ENCODE peak calls at places on chromosomes 5 and 9, in four cellular contexts. H is breast epithelium, A is heart right ventricle, T is body of pancreas. W is an unnamed sample.

GRCh38 chr9:22682536-22683392 is 236.1 kb downstream of the DMRTA1 start:
- DNase-seq in H (no peak), A (no peak), T (no peak), W (no peak)

GRCh38 chr9:97907051-97907450 is 15.2 kb downstream of the TRMO start:
- DNase-seq in H (no peak), A (no peak), T (no peak), W (no peak)

GRCh38 chr5:159819671-159820411 is 96.4 kb upstream of the ADRA1B start:
- DNase-seq in H (no peak), A (peak), T (peak), W (peak)

GRCh38 chr9:119179701-119180100 is 189.5 kb downstream of the BRINP1 start:
- DNase-seq in H (no peak), A (no peak), T (no peak), W (no peak)

GRCh38 chr5:74483001-74483400 is 157.5 kb downstream of the ENC1 start:
- DNase-seq in H (no peak), A (no peak), T (no peak), W (no peak)

GRCh38 chr5:79119486-79119885 is 7.9 kb downstream of the BHMT start:
- DNase-seq in H (no peak), A (no peak), T (no peak), W (no peak)

GRCh38 chr5:67773439-67773988 is 442.0 kb upstream of the PIK3R1 start:
- DNase-seq in H (no peak), A (no peak), T (peak), W (peak)

GRCh38 chr5:132025403-132025971 is 14.0 kb upstream of the ACSL6 start:
- DNase-seq in H (no peak), A (no peak), T (no peak), W (no peak)

GRCh38 chr5:127561254-127561653 is 43.8 kb downstream of the PRRC1 start:
- DNase-seq in H (no peak), A (no peak), T (no peak), W (no peak)

GRCh38 chr5:142823176-142823575 is 53.0 kb downstream of the ARHGAP26 start:
- DNase-seq in H (no peak), A (no peak), T (no peak), W (no peak)

GRCh38 chr5:170338933-170339779 is 41.6 kb upstream of the LCP2 start:
- DNase-seq in H (no peak), A (no peak), T (no peak), W (no peak)

GRCh38 chr9:75229605-75230332 is 141.5 kb downstream of the OSTF1 start:
- DNase-seq in H (peak), A (no peak), T (peak), W (peak)

GRCh38 chr5:17346811-17347210 is 129.4 kb downstream of the BASP1 start:
- DNase-seq in H (no peak), A (no peak), T (no peak), W (no peak)

GRCh38 chr9:92064711-92065110 is 50.5 kb downstream of the SPTLC1 start:
- DNase-seq in H (no peak), A (no peak), T (no peak), W (peak)

GRCh38 chr5:168114444-168115017 is 176.9 kb upstream of the WWC1 start:
- DNase-seq in H (no peak), A (peak), T (peak), W (peak)

GRCh38 chr9:120480707-120481106 is 99.3 kb downstream of the CDK5RAP2 start:
- DNase-seq in H (no peak), A (no peak), T (peak), W (no peak)

GRCh38 chr9:120484162-120484561 is 95.8 kb downstream of the CDK5RAP2 start:
- DNase-seq in H (no peak), A (no peak), T (no peak), W (no peak)

GRCh38 chr9:120481842-120482241 is 98.1 kb downstream of the CDK5RAP2 start:
- DNase-seq in H (no peak), A (no peak), T (no peak), W (no peak)

GRCh38 chr9:120482424-120483186 is 97.4 kb downstream of the CDK5RAP2 start:
- DNase-seq in H (no peak), A (peak), T (no peak), W (no peak)

GRCh38 chr9:120481248-120481647 is 98.7 kb downstream of the CDK5RAP2 start:
- DNase-seq in H (no peak), A (no peak), T (no peak), W (no peak)
- H3K27ac ChIP-seq in H (no peak), A (peak), T (peak), W (no peak)

DNA sequence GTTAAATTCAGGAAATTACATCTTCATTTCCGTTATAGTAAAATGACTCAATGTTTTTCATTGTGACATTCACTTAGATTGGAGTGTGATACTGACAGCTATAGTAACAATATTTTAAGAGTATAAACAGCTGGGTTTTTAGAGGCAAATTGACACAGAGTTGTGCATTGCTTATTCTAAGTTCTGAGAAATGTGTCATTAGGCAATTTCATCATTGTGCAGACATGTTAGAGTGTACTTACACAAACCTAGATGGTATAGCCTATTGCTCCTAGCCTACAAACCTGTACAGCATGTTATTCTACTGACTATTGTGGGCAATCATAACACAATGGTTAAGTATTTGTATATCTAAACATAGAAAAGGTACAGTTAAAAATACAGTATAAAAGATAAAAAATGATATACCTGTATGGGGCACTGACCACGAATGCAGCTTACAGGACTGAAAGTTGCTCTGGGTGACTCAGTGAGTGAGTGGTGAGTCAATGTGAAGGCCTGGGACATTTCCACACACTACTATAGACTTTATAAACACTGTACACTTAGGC is 132.7 kb downstream of the PDE4D start:
- DNase-seq in H (no peak), A (no peak), T (no peak), W (no peak)
- H3K27ac ChIP-seq in H (no peak), A (no peak), T (no peak), W (no peak)

GRCh38 chr9:35162605-35163315 is 951 bp downstream of the UNC13B start:
- DNase-seq in H (no peak), A (no peak), T (no peak), W (no peak)

GRCh38 chr9:35158501-35159280 is 3.1 kb upstream of the UNC13B start:
- DNase-seq in H (no peak), A (no peak), T (no peak), W (no peak)

GRCh38 chr9:35152926-35153325 is 8.9 kb upstream of the UNC13B start:
- DNase-seq in H (no peak), A (no peak), T (no peak), W (no peak)

GRCh38 chr9:35161713-35162604 is at the start of gene UNC13B:
- DNase-seq in H (peak), A (peak), T (peak), W (peak)

DNA sequence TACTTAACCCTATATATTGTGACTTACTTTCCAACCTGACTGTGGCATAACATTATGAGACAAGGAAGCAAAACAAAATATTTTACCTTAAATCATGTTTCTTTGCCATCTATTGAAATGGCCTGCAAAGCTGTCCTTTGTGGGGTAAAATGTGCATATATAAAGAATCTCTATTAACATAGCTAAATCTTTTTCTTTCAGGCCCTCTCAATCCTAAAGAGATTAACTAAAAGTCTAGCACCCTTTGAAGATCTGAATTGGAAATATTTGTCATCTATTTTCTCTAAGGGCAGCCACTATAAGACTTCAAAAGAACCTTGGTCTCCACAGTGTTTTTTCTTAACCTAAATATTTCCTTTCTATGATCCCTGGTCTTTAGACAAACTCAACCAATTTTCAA is 5.0 kb upstream of the UNC13B start:
- DNase-seq in H (no peak), A (no peak), T (no peak), W (no peak)
- H3K27ac ChIP-seq in H (no peak), A (no peak), T (no peak), W (no peak)

GRCh38 chr5:3333105-3333504 is 262.5 kb upstream of the IRX1 start:
- DNase-seq in H (no peak), A (no peak), T (no peak), W (no peak)
- H3K27ac ChIP-seq in H (no peak), A (no peak), T (no peak), W (no peak)

GRCh38 chr9:81685763-81686613 is 3.4 kb downstream of the TLE1 start:
- DNase-seq in H (no peak), A (no peak), T (peak), W (peak)

GRCh38 chr9:81687521-81688261 is 1.7 kb downstream of the TLE1 start:
- DNase-seq in H (peak), A (peak), T (peak), W (peak)

GRCh38 chr9:81686614-81687520 is 2.5 kb downstream of the TLE1 start:
- DNase-seq in H (peak), A (peak), T (peak), W (peak)

GRCh38 chr9:81690251-81690851 is 1.0 kb upstream of the TLE1 start:
- DNase-seq in H (peak), A (peak), T (peak), W (no peak)

GRCh38 chr9:81689343-81690175 is at the start of gene TLE1:
- DNase-seq in H (peak), A (peak), T (peak), W (peak)
- H3K27ac ChIP-seq in H (peak), A (peak), T (peak), W (no peak)

GRCh38 chr5:1744393-1745189 is 55.0 kb downstream of the MRPL36 start:
- DNase-seq in H (peak), A (no peak), T (no peak), W (no peak)

GRCh38 chr5:1743061-1743768 is 56.4 kb downstream of the MRPL36 start:
- DNase-seq in H (peak), A (no peak), T (no peak), W (no peak)

GRCh38 chr5:1745190-1745805 is 54.3 kb downstream of the MRPL36 start:
- DNase-seq in H (peak), A (no peak), T (no peak), W (no peak)

GRCh38 chr5:1745806-1746370 is 53.7 kb downstream of the MRPL36 start:
- DNase-seq in H (peak), A (no peak), T (no peak), W (no peak)

GRCh38 chr5:1743769-1744085 is 55.9 kb downstream of the MRPL36 start:
- DNase-seq in H (peak), A (no peak), T (no peak), W (no peak)
- H3K27ac ChIP-seq in H (no peak), A (no peak), T (no peak), W (no peak)

DNA sequence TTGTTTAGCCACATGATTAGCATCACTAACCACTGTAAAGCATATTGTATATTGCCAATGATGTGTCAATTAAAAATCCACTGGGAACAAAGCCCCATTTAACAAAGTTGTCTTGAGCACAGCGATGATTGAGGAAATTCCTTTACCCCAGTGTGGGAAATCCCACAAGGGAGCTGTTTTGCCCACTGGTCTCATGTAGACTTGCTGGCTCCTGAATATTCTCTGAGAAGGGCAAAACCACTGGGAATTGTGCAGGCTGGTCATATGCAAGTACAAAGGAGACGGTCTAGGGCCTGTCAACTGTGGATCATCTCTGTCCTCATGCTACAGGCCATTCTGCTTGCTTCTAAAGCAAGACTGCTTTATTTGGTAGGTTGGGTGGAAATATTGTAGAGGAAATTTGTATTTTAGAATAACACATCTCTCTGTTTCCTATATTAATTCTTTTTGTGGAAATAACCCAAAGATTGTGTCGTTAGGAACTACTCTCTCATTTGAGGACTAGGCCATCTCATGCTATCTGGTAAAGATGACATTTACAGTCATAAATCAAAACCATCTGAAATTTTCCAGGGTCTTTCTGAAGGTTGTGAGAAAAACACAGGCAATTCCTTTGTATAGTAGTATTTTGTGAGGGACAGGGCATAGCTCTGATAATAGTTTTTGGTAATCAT is 60.2 kb downstream of the PARP8 start:
- DNase-seq in H (no peak), A (no peak), T (no peak), W (no peak)
- H3K27ac ChIP-seq in H (no peak), A (no peak), T (peak), W (no peak)

DNA sequence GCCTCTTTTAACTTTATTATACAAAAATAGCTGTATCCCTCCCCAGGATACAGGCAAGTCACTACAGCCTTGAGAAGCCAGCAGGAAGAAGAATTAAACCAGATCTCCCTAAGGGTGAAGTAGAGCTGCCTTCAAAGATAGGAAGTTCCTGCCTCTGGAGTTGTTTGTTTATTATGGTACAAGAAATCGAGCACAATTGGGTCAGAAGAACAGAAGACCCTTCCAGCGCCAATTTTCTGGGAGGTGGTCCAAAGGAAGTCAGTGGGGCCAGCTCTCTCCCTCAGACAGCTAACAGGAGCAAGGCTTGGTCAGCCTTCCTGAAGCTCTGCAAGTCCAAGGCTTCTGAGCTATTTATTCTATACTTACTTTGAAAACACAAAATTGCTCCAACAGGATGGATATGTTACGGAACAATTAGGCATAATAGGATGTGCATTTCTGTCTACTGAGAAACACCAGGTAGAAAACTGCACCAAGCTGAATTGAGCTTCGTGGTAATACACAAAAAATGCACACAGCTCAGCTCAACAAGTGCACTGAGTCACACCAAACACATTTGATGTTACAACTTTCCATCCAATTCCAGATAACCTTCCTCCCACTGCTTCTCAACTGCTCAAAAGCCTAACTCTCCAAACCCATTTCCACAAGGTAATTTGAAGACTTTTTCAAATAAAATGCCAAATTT is 16.0 kb downstream of the SERINC5 start:
- DNase-seq in H (no peak), A (peak), T (no peak), W (no peak)
- H3K27ac ChIP-seq in H (peak), A (peak), T (peak), W (peak)

DNA sequence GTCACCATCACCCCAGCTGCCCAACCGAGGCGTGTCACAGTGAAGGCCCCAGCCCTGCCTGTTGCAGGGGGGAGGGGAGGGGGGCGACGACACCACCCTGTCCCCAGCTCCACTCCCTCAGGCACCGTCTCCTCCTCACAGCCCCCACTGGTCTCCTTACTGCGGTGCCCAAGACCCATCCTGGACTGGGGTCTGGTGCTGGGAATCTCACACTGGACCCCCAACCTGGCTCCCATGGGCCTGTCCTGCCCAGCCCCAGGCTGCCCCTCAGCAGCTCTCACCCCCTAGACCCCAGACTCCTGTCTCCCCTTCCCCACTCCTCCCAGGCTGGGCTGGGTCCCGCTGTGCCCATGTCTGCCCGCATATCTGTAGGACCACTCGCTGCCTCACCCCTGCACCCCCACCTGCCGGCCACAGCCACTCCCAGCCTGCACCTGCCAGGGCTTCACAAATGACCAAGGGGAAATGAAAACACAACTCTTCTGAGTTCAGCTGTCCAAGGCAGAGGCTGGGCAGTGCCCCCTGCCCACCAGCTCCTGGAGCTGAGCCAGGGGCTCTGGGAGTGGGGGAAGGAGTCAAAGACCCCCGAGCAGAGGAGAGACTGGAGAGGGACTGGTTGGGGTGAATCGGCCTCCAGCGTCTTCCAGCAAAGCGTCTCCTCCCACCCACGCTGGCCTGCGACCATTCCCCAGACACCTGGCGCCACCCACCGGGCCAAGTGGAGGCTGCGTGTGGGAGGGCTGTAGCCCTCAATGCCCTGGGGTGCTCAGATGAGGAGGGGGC is 32.6 kb upstream of the EGFL7 start:
- DNase-seq in H (no peak), A (no peak), T (peak), W (peak)
- H3K27ac ChIP-seq in H (no peak), A (no peak), T (no peak), W (no peak)

GRCh38 chr9:130854835-130855234 is 19.8 kb downstream of the ABL1 start:
- DNase-seq in H (no peak), A (no peak), T (no peak), W (no peak)

GRCh38 chr9:130860458-130861316 is 25.6 kb downstream of the ABL1 start:
- DNase-seq in H (no peak), A (peak), T (peak), W (peak)

GRCh38 chr9:130858734-130859705 is 24.0 kb downstream of the ABL1 start:
- DNase-seq in H (no peak), A (no peak), T (no peak), W (no peak)

GRCh38 chr9:130856474-130856873 is 21.4 kb downstream of the ABL1 start:
- DNase-seq in H (no peak), A (no peak), T (no peak), W (no peak)

GRCh38 chr9:130857864-130858730 is 23.0 kb downstream of the ABL1 start:
- DNase-seq in H (no peak), A (peak), T (peak), W (no peak)
- H3K27ac ChIP-seq in H (peak), A (peak), T (peak), W (peak)

W was measured in cardiac muscle cell.